ENCODE peak calls at places on chromosomes 13 and 19, in six cellular contexts. P, K, L, S, F and J are unnamed samples.

GRCh38 chr13:30759748-30760147 is 24.4 kb downstream of the ALOX5AP start:
- DNase-seq in P (no peak), S (peak), K (no peak), F (no peak), L (peak), J (no peak)

GRCh38 chr13:46097015-46097414 is 7.8 kb downstream of the CPB2 start:
- DNase-seq in K (no peak), P (peak), L (no peak), F (no peak), S (no peak), J (no peak)

GRCh38 chr13:80214050-80214449 is 126.9 kb downstream of the SPRY2 start:
- DNase-seq in S (peak), K (no peak), P (no peak), F (no peak), L (peak), J (no peak)

GRCh38 chr13:113291997-113292862 is 4.8 kb upstream of the LAMP1 start:
- DNase-seq in S (peak), L (peak), P (peak), F (no peak), K (peak), J (peak)

GRCh38 chr19:12847159-12848139 is 9.1 kb downstream of the MAST1 start:
- DNase-seq in F (peak), P (peak), K (peak), L (peak), S (peak), J (peak)

GRCh38 chr19:6033744-6034264 is 55.9 kb upstream of the RANBP3 start:
- DNase-seq in P (no peak), F (no peak), K (no peak), S (no peak), L (no peak), J (no peak)

GRCh38 chr19:12647490-12648071 is 19.0 kb downstream of the MAN2B1 start:
- DNase-seq in L (no peak), K (peak), F (peak), P (peak), S (peak), J (no peak)

GRCh38 chr13:112450118-112450517 is 74.0 kb downstream of the SPACA7 start:
- DNase-seq in L (no peak), P (no peak), K (no peak), S (no peak), F (no peak), J (no peak)

GRCh38 chr19:57664269-57665127 is 4.2 kb upstream of the ZSCAN4 start:
- DNase-seq in K (no peak), L (peak), P (peak), S (peak), F (peak), J (peak)

GRCh38 chr13:113916330-113916815 is 52.5 kb upstream of the GAS6 start:
- DNase-seq in P (peak), L (no peak), K (peak), S (peak), F (no peak), J (peak)

GRCh38 chr19:9967326-9967725 is 31.0 kb upstream of the OLFM2 start:
- DNase-seq in K (no peak), F (no peak), P (peak), S (no peak), L (no peak), J (no peak)

GRCh38 chr19:17529239-17530158 is 18.1 kb downstream of the PGLS start:
- DNase-seq in K (no peak), P (no peak), S (no peak), F (no peak), L (no peak), J (no peak)

GRCh38 chr13:44283598-44283997 is 90.0 kb upstream of the SERP2 start:
- DNase-seq in S (no peak), K (no peak), L (no peak), F (no peak), P (no peak), J (no peak)

GRCh38 chr19:15265849-15266248 is 33.6 kb upstream of the EPHX3 start:
- DNase-seq in L (peak), S (peak), P (peak), K (peak), F (peak), J (peak)

GRCh38 chr19:58401825-58402433 is 6.5 kb downstream of the RNF225 start:
- DNase-seq in S (no peak), F (no peak), K (no peak), P (peak), L (no peak), J (no peak)

GRCh38 chr19:41694196-41694595 is 6.1 kb upstream of the CEACAM7 start:
- DNase-seq in P (no peak), L (no peak), F (no peak), K (no peak), S (no peak), J (no peak)

GRCh38 chr13:94602467-94602866 is 810 bp downstream of the GPR180 start:
- DNase-seq in P (no peak), L (no peak), F (no peak), S (no peak), K (no peak), J (no peak)

GRCh38 chr13:112260108-112261055 is 115.8 kb upstream of the SPACA7 start:
- DNase-seq in F (no peak), L (no peak), P (no peak), K (peak), S (no peak), J (no peak)

GRCh38 chr13:27415116-27415515 is 9.3 kb upstream of the GTF3A start:
- DNase-seq in F (no peak), P (no peak), L (no peak), K (no peak), S (no peak), J (no peak)

GRCh38 chr13:73754727-73755292 is 379.4 kb downstream of the KLF12 start:
- DNase-seq in L (peak), K (peak), P (peak), F (no peak), S (peak), J (peak)

GRCh38 chr19:30175987-30176386 is 196.2 kb upstream of the ZNF536 start:
- DNase-seq in K (no peak), F (no peak), L (no peak), P (no peak), S (no peak), J (no peak)

GRCh38 chr13:45695198-45695730 is 6.9 kb upstream of the CBY2 start:
- DNase-seq in L (peak), S (peak), F (no peak), K (no peak), P (no peak), J (no peak)

GRCh38 chr13:103078145-103078544 is 11.9 kb upstream of the SLC10A2 start:
- DNase-seq in K (no peak), P (no peak), F (no peak), S (no peak), L (no peak), J (no peak)

DNA sequence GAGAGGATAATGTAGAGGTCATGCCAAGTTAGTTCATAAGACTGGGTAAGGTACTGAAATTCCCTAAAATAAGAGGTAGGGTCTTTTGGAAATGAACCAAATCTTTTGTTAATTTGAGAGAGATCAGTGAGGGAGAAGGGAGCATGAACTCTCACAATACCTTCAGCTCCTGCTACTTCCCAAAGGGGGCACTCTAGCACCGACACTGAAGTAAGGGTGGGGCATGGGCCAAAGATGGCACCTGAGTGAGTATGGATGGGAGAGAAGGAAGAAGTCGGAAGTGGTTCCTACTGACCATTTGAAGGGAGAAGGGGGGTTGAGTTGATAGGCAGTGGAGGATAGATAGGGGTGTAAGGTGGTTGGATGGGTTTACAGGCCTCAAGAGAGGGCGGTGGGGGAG is 86.6 kb downstream of the ZNF737 start:
- DNase-seq in K (no peak), S (no peak), F (no peak), P (no peak), L (no peak), J (no peak)
- TF ChIP-seq CTCF in K (no peak), S (no peak), F (no peak), P (no peak), L (no peak), J (no peak)

GRCh38 chr13:52847322-52847681 is 1.1 kb downstream of the PCDH8 start:
- DNase-seq in S (no peak), F (no peak), P (no peak), L (no peak), K (no peak), J (no peak)
- TF ChIP-seq CTCF in S (no peak), F (no peak), P (no peak), L (no peak), K (no peak), J (no peak)

DNA sequence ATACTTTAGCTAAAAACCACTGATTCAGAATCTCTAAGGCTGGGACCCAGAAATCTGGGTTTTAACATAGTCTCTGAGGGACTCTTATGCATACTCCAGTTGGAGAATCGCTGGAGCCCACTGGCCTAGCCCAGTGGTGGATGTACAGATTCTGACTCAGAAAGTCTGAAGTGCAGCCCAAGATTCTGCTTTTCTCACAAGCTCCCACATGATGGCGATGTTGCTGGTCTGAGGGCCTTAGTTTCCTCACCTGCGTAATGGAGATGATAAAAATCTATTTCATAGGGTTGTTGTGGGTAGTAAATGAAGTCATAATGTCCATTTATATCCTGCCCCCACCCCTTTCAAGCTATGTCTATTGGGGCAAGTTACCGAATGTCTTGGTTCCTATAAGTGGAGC is 7.7 kb upstream of the CDADC1 start:
- DNase-seq in S (no peak), K (no peak), F (no peak), P (peak), L (peak), J (peak)
- TF ChIP-seq CTCF in S (peak), K (no peak), F (peak), P (peak), L (peak), J (peak)

DNA sequence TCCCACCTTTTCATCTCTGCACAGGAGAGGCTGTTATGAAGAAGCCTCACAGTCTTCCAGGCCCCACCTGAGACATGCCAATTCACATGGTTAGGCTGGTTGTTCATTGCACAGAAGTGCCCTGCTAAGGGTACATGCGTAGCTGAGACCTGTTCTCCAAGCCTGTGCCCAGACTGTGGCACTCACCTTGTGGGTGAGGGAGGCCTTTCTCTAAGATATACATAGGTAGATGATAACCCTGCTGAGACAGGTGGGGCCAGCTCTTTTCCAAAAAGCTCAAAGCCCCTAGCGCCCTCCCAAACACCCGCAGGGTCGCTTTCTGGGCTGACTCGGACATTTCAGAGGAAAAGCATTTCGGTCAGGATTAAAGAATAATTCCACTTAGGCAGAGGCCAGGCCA is 53.5 kb upstream of the ZNF507 start:
- DNase-seq in S (no peak), K (no peak), F (no peak), P (no peak), L (no peak), J (no peak)
- TF ChIP-seq CTCF in S (no peak), K (no peak), F (no peak), P (no peak), L (no peak), J (no peak)

GRCh38 chr13:72221276-72221962 is 354.4 kb upstream of the DACH1 start:
- DNase-seq in K (no peak), S (no peak), L (no peak), F (peak), P (peak), J (no peak)
- TF ChIP-seq CTCF in K (no peak), S (peak), L (peak), F (peak), P (peak), J (peak)

GRCh38 chr13:33525759-33526158 is 240.2 kb upstream of the STARD13 start:
- DNase-seq in F (no peak), K (no peak), S (no peak), P (no peak), L (no peak), J (no peak)

GRCh38 chr13:33536639-33537425 is 251.3 kb upstream of the STARD13 start:
- DNase-seq in P (no peak), F (no peak), L (peak), S (peak), K (no peak), J (peak)

GRCh38 chr13:33526718-33527117 is 241.2 kb upstream of the STARD13 start:
- DNase-seq in P (no peak), S (no peak), K (no peak), L (no peak), F (no peak), J (no peak)

DNA sequence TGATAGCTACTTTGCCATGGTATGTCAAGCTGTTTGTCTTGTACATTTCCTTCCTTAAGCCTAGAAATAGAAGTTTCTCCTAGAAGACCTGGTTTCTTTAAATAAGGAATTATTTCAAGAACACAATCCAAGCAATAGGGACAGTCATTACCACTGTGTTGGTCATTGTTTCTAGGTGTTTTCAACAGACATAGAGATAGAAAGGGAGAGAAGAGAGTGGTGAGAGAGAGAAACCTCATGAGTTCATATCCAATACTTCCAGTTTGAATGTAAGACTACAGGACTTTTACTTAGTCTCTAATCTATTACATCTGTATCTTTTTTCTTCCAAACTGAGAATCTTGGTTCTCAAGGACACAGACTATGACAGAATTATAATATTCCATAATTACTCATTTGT is 245.9 kb upstream of the STARD13 start:
- DNase-seq in S (no peak), K (no peak), F (no peak), P (no peak), L (no peak), J (no peak)
- TF ChIP-seq CTCF in S (no peak), K (no peak), F (no peak), P (no peak), L (no peak), J (no peak)